ENCODE peak calls at places on chromosomes 4 and X, in seven cellular contexts. V, M, P, Q, G, Z and J are unnamed samples.
A peak's percentile ranks its signal among the peaks of the same experiment; 100 is the strongest.

GRCh38 chrX:135411893-135412292 is 9.9 kb upstream of the SMIM10L2A start:
- DNase-seq in Z (no peak), Q (no peak), M (no peak), P (no peak), G (peak; percentile 30), V (no peak), J (no peak)

GRCh38 chrX:24424948-24425347 is 40.1 kb upstream of the PDK3 start:
- DNase-seq in P (no peak), Z (no peak), M (no peak), G (no peak), Q (no peak), V (no peak), J (no peak)

GRCh38 chr4:76658231-76659102 is 223.4 kb downstream of the SHROOM3 start:
- DNase-seq in G (no peak), V (no peak), P (no peak), Z (no peak), M (no peak), Q (no peak), J (no peak)

GRCh38 chr4:181939199-181939945 is 303.8 kb upstream of the TENM3 start:
- DNase-seq in M (no peak), Q (no peak), Z (no peak), P (no peak), V (no peak), G (peak; percentile 9), J (no peak)

GRCh38 chr4:156344397-156344796 is 390.7 kb upstream of the CTSO start:
- DNase-seq in G (no peak), Z (no peak), V (no peak), Q (no peak), P (no peak), M (no peak), J (no peak)

GRCh38 chr4:31408136-31408535 is 688.0 kb downstream of the PCDH7 start:
- DNase-seq in G (no peak), P (no peak), V (no peak), Q (no peak), M (no peak), Z (no peak), J (no peak)

GRCh38 chr4:139403457-139403856 is 50.5 kb upstream of the RAB33B start:
- DNase-seq in M (no peak), G (no peak), V (no peak), Q (no peak), Z (no peak), P (no peak), J (no peak)

GRCh38 chr4:185504098-185505047 is 30.9 kb downstream of the PDLIM3 start:
- DNase-seq in Z (no peak), G (no peak), Q (no peak), P (no peak), V (no peak), M (no peak), J (no peak)

GRCh38 chrX:16920116-16920515 is 26.3 kb upstream of the REPS2 start:
- DNase-seq in G (no peak), P (no peak), V (no peak), Q (no peak), M (no peak), Z (no peak), J (no peak)

GRCh38 chr4:176193126-176193525 is 2.3 kb downstream of the SPATA4 start:
- DNase-seq in P (no peak), Z (no peak), M (no peak), V (no peak), G (no peak), Q (no peak), J (no peak)

GRCh38 chr4:106766519-106766918 is 269.6 kb downstream of the DKK2 start:
- DNase-seq in M (no peak), G (no peak), P (no peak), Z (no peak), Q (no peak), V (no peak), J (no peak)

GRCh38 chrX:81577028-81577427 is 375.1 kb downstream of the SH3BGRL start:
- DNase-seq in V (no peak), G (no peak), M (no peak), Q (no peak), P (no peak), Z (no peak), J (no peak)

GRCh38 chr4:182752158-182752910 is 164.9 kb downstream of the DCTD start:
- DNase-seq in P (no peak), Q (no peak), V (no peak), M (no peak), Z (no peak), G (no peak), J (no peak)

GRCh38 chrX:72306851-72307645 is 1.3 kb upstream of the CITED1 start:
- DNase-seq in Q (peak; percentile 1), Z (no peak), G (peak; percentile 75), M (peak; percentile 11), V (peak; percentile 28), P (peak; percentile 67), J (no peak)